ENCODE peak calls at places on chromosomes 12 and 14, in six cellular contexts. P is HL-60; T is HepG2; N is lower lobe of right lung; J is activated CD8-positive, alpha-beta T cell treated with anti-CD3 and anti-CD28 coated beads for 36 hours; B is hepatocyte. L is an unnamed sample.

GRCh38 chr12:94560416-94561221 is 89.7 kb downstream of the TMCC3 start:
- DNase-seq in P (no peak), J (peak), T (no peak), N (no peak), B (peak), L (no peak)

GRCh38 chr12:123119808-123120207 is 31.1 kb downstream of the PITPNM2 start:
- DNase-seq in P (no peak), T (no peak), J (peak), B (no peak), N (no peak), L (no peak)

GRCh38 chr12:104740668-104741067 is 217.4 kb downstream of the SLC41A2 start:
- DNase-seq in T (no peak), N (no peak), J (peak), P (peak), B (no peak), L (no peak)

GRCh38 chr12:58106185-58106584 is 164.8 kb downstream of the ATP23 start:
- DNase-seq in J (no peak), P (no peak), T (no peak), N (no peak), B (no peak), L (no peak)

GRCh38 chr12:89858718-89859117 is 150.1 kb upstream of the ATP2B1 start:
- DNase-seq in T (no peak), P (no peak), J (no peak), N (no peak), B (no peak), L (no peak)

GRCh38 chr12:50803230-50803629 is 39.3 kb downstream of the ATF1 start:
- DNase-seq in N (no peak), P (no peak), B (no peak), T (no peak), J (no peak), L (no peak)

GRCh38 chr14:31027847-31028246 is 1.7 kb upstream of the STRN3 start:
- DNase-seq in N (no peak), J (no peak), P (no peak), T (no peak), B (no peak), L (no peak)

GRCh38 chr14:104428333-104428851 is 151.2 kb upstream of the C14orf180 start:
- DNase-seq in B (no peak), T (no peak), P (no peak), J (no peak), N (peak), L (no peak)

GRCh38 chr14:52363001-52363704 is 49.0 kb downstream of the PTGER2 start:
- DNase-seq in P (no peak), J (no peak), N (no peak), B (no peak), T (no peak), L (no peak)

GRCh38 chr12:92452763-92453162 is 250.0 kb upstream of the PLEKHG7 start:
- DNase-seq in J (no peak), N (no peak), B (no peak), P (no peak), T (no peak), L (no peak)

GRCh38 chr14:68787235-68787727 is 5.6 kb downstream of the ZFP36L1 start:
- DNase-seq in T (no peak), J (peak), N (no peak), B (peak), P (no peak), L (no peak)

GRCh38 chr12:57836442-57837375 is 9.8 kb downstream of the CTDSP2 start:
- DNase-seq in T (no peak), J (peak), P (peak), B (peak), N (no peak), L (no peak)

GRCh38 chr12:93020998-93021597 is 92.0 kb upstream of the EEA1 start:
- DNase-seq in P (no peak), N (no peak), J (no peak), T (no peak), B (no peak), L (no peak)

GRCh38 chr14:105411985-105412767 is 7.5 kb upstream of the MTA1 start:
- DNase-seq in T (no peak), N (no peak), B (no peak), P (no peak), J (no peak), L (no peak)

GRCh38 chr14:67186789-67187188 is 2.5 kb upstream of the GARIN2 start:
- DNase-seq in P (no peak), J (peak), B (no peak), T (no peak), N (no peak), L (no peak)

GRCh38 chr12:46267618-46268348 is 1.1 kb downstream of the SLC38A1 start:
- DNase-seq in P (peak), J (peak), T (no peak), N (peak), B (peak), L (no peak)

GRCh38 chr14:45199246-45199645 is 53.8 kb downstream of the MIS18BP1 start:
- DNase-seq in P (no peak), J (no peak), N (no peak), T (no peak), B (no peak), L (no peak)

GRCh38 chr14:70045715-70046535 is 142.8 kb downstream of the SLC8A3 start:
- DNase-seq in P (peak), N (peak), T (peak), B (peak), J (peak), L (no peak)

DNA sequence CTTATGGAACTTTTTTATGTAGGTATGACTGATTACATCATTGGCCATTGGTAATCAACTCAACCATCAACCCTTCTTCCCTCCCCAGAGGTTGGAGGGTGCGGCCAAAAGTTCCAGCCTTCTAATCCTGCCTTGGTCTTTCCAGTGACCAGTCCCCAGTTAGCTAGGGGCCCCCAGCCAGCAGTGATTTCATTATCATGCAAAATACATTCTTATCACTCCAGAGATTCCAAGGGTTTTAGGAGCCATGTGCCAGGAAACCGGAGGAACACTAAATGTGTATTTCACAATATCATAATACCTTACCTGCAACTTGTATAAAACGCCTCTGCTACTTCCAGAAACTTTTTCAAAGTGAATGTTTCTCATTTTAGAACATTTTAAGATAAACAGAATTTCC is 181.5 kb upstream of the PELI2 start:
- DNase-seq in T (no peak), B (no peak), P (no peak), N (no peak), J (no peak), L (no peak)
- TF ChIP-seq CTCF in T (no peak), B (no peak), P (no peak), N (no peak), J (no peak), L (no peak)

GRCh38 chr12:1630081-1630826 is 1.2 kb downstream of the WNT5B start:
- DNase-seq in P (peak), J (peak), N (peak), B (peak), T (no peak), L (no peak)
- TF ChIP-seq CTCF in P (no peak), J (peak), N (peak), B (no peak), T (no peak), L (peak)

GRCh38 chr12:32947203-32947795 is 50.7 kb upstream of the PKP2 start:
- DNase-seq in N (no peak), J (no peak), P (no peak), T (peak), B (peak), L (no peak)
- TF ChIP-seq CTCF in N (peak), J (no peak), P (no peak), T (peak), B (peak), L (no peak)

DNA sequence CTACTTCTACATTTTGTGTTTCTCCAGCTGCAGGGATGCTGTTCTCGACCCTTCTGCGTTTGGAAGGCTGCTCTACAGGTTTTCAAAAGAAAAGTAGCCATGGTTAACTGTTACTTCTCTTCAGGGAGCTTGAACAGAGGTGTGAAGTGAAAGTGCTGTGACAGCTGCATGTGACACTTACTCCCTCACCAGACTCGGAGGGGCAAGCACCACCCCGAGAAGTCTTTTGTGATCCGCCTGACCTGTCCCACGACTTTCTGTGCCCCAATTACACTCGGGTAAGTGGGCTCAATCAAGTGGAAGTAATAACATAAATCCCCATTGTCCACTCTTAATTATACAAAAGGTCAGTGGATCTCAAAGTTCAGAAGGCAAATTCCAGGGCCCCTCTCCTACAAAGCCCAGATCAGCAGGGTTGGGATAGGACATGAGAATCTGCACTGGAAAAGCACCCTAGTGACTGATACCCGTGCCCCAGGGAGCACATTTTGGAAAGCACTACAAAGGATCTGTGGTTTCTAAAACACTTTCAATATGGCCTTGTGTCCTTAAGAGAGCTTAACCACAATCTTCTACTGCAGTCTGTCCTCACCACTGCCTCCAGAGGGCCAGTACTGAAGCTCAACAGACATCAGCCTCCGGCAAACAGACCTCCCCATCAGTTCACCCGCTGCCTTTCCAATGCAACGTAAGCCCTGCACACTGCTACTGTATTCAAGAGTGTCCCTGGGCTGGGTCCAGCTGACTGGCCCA is 11.6 kb downstream of the FICD start:
- DNase-seq in N (no peak), J (no peak), B (no peak), P (no peak), T (no peak), L (no peak)
- TF ChIP-seq CTCF in N (no peak), J (no peak), B (no peak), P (no peak), T (no peak), L (peak)